ENCODE peak calls at places on chromosomes 11 and 22, in nine cellular contexts. K, I, L, X, Y, G, S, R and E are unnamed samples.

GRCh38 chr11:60919956-60920355 is 4.3 kb upstream of the TMEM132A start:
- DNase-seq in X (no peak), S (no peak), L (no peak), G (no peak), R (no peak), Y (no peak), I (no peak), K (no peak), E (no peak)

GRCh38 chr11:20207781-20208621 is 47.7 kb upstream of the DBX1 start:
- DNase-seq in Y (no peak), R (no peak), S (no peak), L (peak; percentile 68), G (no peak), I (no peak), X (no peak), K (no peak), E (peak; percentile 65)

GRCh38 chr22:40491990-40492631 is 121.7 kb downstream of the SGSM3 start:
- DNase-seq in S (no peak), X (no peak), K (no peak), G (no peak), L (no peak), Y (no peak), I (peak; percentile 83), R (no peak), E (no peak)

GRCh38 chr22:28885939-28886338 is 2.6 kb downstream of the ZNRF3 start:
- DNase-seq in K (no peak), L (no peak), I (no peak), G (no peak), X (no peak), Y (no peak), R (no peak), S (peak; percentile 58), E (no peak)

GRCh38 chr11:85961130-85961529 is 105.9 kb downstream of the CCDC83 start:
- DNase-seq in G (no peak), X (no peak), S (no peak), K (no peak), Y (no peak), R (no peak), I (no peak), L (no peak), E (no peak)

GRCh38 chr22:19503869-19504268 is 20.3 kb downstream of the CLDN5 start:
- DNase-seq in I (no peak), L (peak; percentile 51), X (no peak), G (no peak), R (no peak), Y (no peak), S (no peak), K (no peak), E (no peak)

GRCh38 chr11:94924074-94925031 is 49.0 kb downstream of the CWC15 start:
- DNase-seq in X (no peak), G (no peak), L (no peak), K (no peak), Y (no peak), R (no peak), I (no peak), S (no peak), E (no peak)

GRCh38 chr11:61004037-61004641 is 32.7 kb downstream of the CD6 start:
- DNase-seq in R (no peak), Y (no peak), I (no peak), G (no peak), X (no peak), L (no peak), S (no peak), K (no peak), E (peak; percentile 53)

GRCh38 chr22:28344893-28345292 is 334.7 kb downstream of the TTC28 start:
- DNase-seq in I (no peak), G (no peak), S (no peak), L (no peak), Y (no peak), K (no peak), X (no peak), R (no peak), E (no peak)

GRCh38 chr22:45224331-45224730 is 16.4 kb downstream of the KIAA0930 start:
- DNase-seq in R (no peak), Y (no peak), L (no peak), S (no peak), K (no peak), G (no peak), I (no peak), X (no peak), E (no peak)

GRCh38 chr11:9756461-9756860 is 92.6 kb downstream of the SWAP70 start:
- DNase-seq in I (no peak), G (no peak), S (no peak), Y (no peak), X (no peak), L (no peak), R (no peak), K (peak; percentile 97), E (peak; percentile 78)
- H3K4me1 ChIP-seq in I (peaks cover 17% of the 10 kb centered on the region), G (peaks cover 7% of the 10 kb centered on the region), S (peaks cover 17% of the 10 kb centered on the region), Y (peaks cover 72% of the 10 kb centered on the region), X (peaks cover 33% of the 10 kb centered on the region), L (peaks cover 33% of the 10 kb centered on the region), R (peaks cover 89% of the 10 kb centered on the region), K (peaks cover 65% of the 10 kb centered on the region), E (peaks cover 13% of the 10 kb centered on the region)

GRCh38 chr11:46346886-46347636 is at the start of gene DGKZ:
- DNase-seq in Y (no peak), S (peak; percentile 88), R (no peak), L (peak; percentile 95), I (peak; percentile 90), X (peak; percentile 92), K (no peak), G (peak; percentile 98), E (peak; percentile 95)
- H3K4me1 ChIP-seq in Y (peaks cover 60% of the 10 kb centered on the region), S (peaks cover 18% of the 10 kb centered on the region), R (peaks cover 22% of the 10 kb centered on the region), L (peaks cover 54% of the 10 kb centered on the region), I (peaks cover 13% of the 10 kb centered on the region), X (peaks cover 57% of the 10 kb centered on the region), K (peaks cover 9% of the 10 kb centered on the region), G (peaks cover 79% of the 10 kb centered on the region), E (peaks cover 35% of the 10 kb centered on the region)

GRCh38 chr11:59212744-59213573 is at the start of gene MPEG1:
- DNase-seq in Y (peak; percentile 37), I (no peak), X (no peak), R (no peak), L (no peak), S (no peak), K (no peak), G (no peak), E (no peak)

GRCh38 chr11:59216654-59217640 is 4.2 kb upstream of the MPEG1 start:
- DNase-seq in G (no peak), R (no peak), I (peak; percentile 88), K (peak; percentile 56), L (no peak), S (peak; percentile 60), Y (no peak), X (peak; percentile 26), E (no peak)

GRCh38 chr11:59218893-59219292 is 6.2 kb upstream of the MPEG1 start:
- DNase-seq in K (no peak), L (no peak), Y (no peak), G (no peak), X (no peak), S (no peak), R (no peak), I (no peak), E (no peak)

GRCh38 chr11:59212222-59212621 is 505 bp downstream of the MPEG1 start:
- DNase-seq in I (no peak), K (no peak), Y (peak; percentile 34), S (no peak), L (no peak), X (no peak), R (no peak), G (no peak), E (no peak)

DNA sequence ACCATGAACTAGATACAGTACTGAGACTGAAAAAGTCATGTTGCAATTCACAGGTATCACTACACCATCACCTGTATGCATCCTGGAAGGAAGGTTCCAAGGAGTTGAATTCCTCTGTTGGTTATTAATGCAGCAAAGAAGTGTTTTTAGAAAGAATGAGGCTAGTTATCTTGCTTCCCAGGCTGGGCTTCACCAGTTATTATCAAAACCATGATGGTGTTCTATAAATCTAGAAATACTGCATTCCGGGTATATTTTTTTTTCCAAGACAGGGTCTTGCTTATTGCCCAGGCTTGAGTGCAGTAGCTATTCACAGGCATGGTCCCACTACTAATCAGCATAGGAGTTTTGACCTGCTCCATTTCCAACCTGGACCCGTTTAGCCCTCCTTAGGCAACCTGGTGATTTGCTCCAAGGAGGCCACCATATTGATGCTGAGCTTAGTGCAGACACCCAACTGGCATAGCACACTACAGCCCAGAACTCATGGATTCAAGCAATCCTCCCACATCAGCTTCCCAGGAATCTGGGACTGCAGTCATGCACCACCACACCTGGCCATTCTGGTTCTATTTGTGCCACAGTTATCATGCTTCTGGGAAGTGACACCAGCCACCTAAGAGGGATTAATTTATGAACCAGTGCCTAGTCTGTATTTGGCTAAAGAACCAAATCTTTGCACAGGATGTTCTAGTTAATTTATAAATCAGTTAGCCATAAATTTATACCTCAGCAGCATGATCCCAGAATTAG is 1.6 kb upstream of the MPEG1 start:
- DNase-seq in X (no peak), I (no peak), R (no peak), G (no peak), K (no peak), L (no peak), Y (peak; percentile 7), S (no peak), E (no peak)
- H3K4me1 ChIP-seq in X (no peaks in the 10 kb centered on the region), I (peaks cover 11% of the 10 kb centered on the region), R (no peaks in the 10 kb centered on the region), G (no peaks in the 10 kb centered on the region), K (no peaks in the 10 kb centered on the region), L (peaks cover 16% of the 10 kb centered on the region), Y (peaks cover 9% of the 10 kb centered on the region), S (no peaks in the 10 kb centered on the region), E (no peaks in the 10 kb centered on the region)

GRCh38 chr11:134944131-134944530 is 532.1 kb upstream of the B3GAT1 start:
- DNase-seq in X (no peak), K (no peak), S (no peak), G (no peak), I (no peak), L (no peak), R (no peak), Y (no peak), E (no peak)
- H3K4me1 ChIP-seq in X (no peaks in the 10 kb centered on the region), K (no peaks in the 10 kb centered on the region), S (no peaks in the 10 kb centered on the region), G (no peaks in the 10 kb centered on the region), I (no peaks in the 10 kb centered on the region), L (peaks cover 12% of the 10 kb centered on the region), R (peaks cover 16% of the 10 kb centered on the region), Y (no peaks in the 10 kb centered on the region), E (no peaks in the 10 kb centered on the region)